ENCODE peak calls at places on chromosomes 16 and 17, in six cellular contexts. O, G, B, L, N and S are unnamed samples.

GRCh38 chr16:22192261-22193133 is 13.6 kb upstream of the EEF2K start:
- DNase-seq in L (peak; percentile 91), N (peak; percentile 92), G (peak; percentile 63), O (peak; percentile 98), B (peak; percentile 99), S (no peak)

GRCh38 chr17:61408151-61409041 is 8.8 kb downstream of the TBX2 start:
- DNase-seq in G (no peak), O (no peak), L (no peak), N (no peak), B (no peak), S (no peak)

GRCh38 chr17:16915752-16916556 is 56.0 kb downstream of the TNFRSF13B start:
- DNase-seq in B (peak; percentile 17), O (peak; percentile 32), L (no peak), G (no peak), N (peak; percentile 33), S (peak; percentile 68)

GRCh38 chr17:44137891-44138709 is 3.6 kb upstream of the HROB start:
- DNase-seq in B (peak; percentile 97), G (peak; percentile 67), O (peak; percentile 87), L (peak; percentile 90), N (peak; percentile 28), S (no peak)

GRCh38 chr17:9594065-9594464 is 17.6 kb downstream of the CFAP52 start:
- DNase-seq in L (no peak), B (no peak), G (no peak), O (no peak), N (no peak), S (no peak)

GRCh38 chr17:81026266-81027036 is 8.5 kb upstream of the BAIAP2 start:
- DNase-seq in G (no peak), O (no peak), N (no peak), L (no peak), B (no peak), S (no peak)

GRCh38 chr17:7403043-7403901 is 625 bp downstream of the TMEM256 start:
- DNase-seq in O (peak; percentile 79), G (no peak), L (peak; percentile 69), B (no peak), N (peak; percentile 59), S (no peak)

GRCh38 chr16:75074920-75075687 is 41.5 kb downstream of the LDHD start:
- DNase-seq in O (no peak), G (no peak), N (no peak), L (no peak), B (peak; percentile 56), S (peak; percentile 63)

GRCh38 chr16:80938035-80938927 is 68.4 kb downstream of the CMC2 start:
- DNase-seq in O (no peak), N (peak; percentile 47), L (peak; percentile 64), B (peak; percentile 98), G (peak; percentile 65), S (no peak)

GRCh38 chr16:50709061-50709695 is 15.8 kb downstream of the NOD2 start:
- DNase-seq in G (no peak), B (no peak), L (no peak), O (no peak), N (no peak), S (no peak)

GRCh38 chr17:59877965-59878364 is 14.8 kb downstream of the TUBD1 start:
- DNase-seq in O (no peak), B (no peak), G (no peak), L (no peak), N (no peak), S (no peak)

GRCh38 chr16:81602377-81602776 is 157.8 kb downstream of the CMIP start:
- DNase-seq in N (no peak), B (no peak), L (no peak), O (no peak), G (no peak), S (no peak)

GRCh38 chr17:46195939-46196338 is 2.7 kb upstream of the KANSL1 start:
- DNase-seq in N (no peak), L (no peak), B (no peak), O (no peak), G (no peak), S (no peak)

GRCh38 chr17:1972429-1973160 is 52.5 kb downstream of the RTN4RL1 start:
- DNase-seq in O (no peak), B (peak; percentile 13), N (no peak), G (no peak), L (no peak), S (no peak)

GRCh38 chr17:1627987-1628855 is at the start of gene SLC43A2:
- DNase-seq in N (peak; percentile 89), L (peak; percentile 75), B (peak; percentile 83), G (peak; percentile 81), O (peak; percentile 58), S (peak; percentile 96)

GRCh38 chr17:11853321-11854151 is 143.7 kb downstream of the ZNF18 start:
- DNase-seq in O (no peak), N (no peak), L (no peak), B (no peak), G (no peak), S (no peak)

GRCh38 chr17:4802228-4802627 is at the start of gene C17orf114:
- DNase-seq in G (no peak), N (no peak), B (no peak), L (no peak), O (no peak), S (no peak)

GRCh38 chr17:60164164-60164563 is 14.4 kb downstream of the CA4 start:
- DNase-seq in G (no peak), O (no peak), B (no peak), N (no peak), L (no peak), S (no peak)

GRCh38 chr16:8048433-8048832 is 541.9 kb downstream of the TMEM114 start:
- DNase-seq in G (no peak), O (no peak), L (no peak), B (no peak), N (no peak), S (no peak)

GRCh38 chr17:9072626-9073339 is 51.5 kb downstream of the NTN1 start:
- DNase-seq in L (peak; percentile 46), B (no peak), G (peak; percentile 81), O (no peak), N (no peak), S (no peak)

GRCh38 chr16:12158428-12158827 is 181.9 kb downstream of the SNX29 start:
- DNase-seq in O (no peak), G (no peak), B (no peak), N (no peak), L (no peak), S (no peak)

GRCh38 chr17:75096082-75096625 is 8.4 kb downstream of the SLC16A5 start:
- DNase-seq in O (peak; percentile 91), B (peak; percentile 88), L (no peak), G (peak; percentile 80), N (no peak), S (no peak)

GRCh38 chr16:30183236-30183960 is at the start of gene CORO1A:
- DNase-seq in O (peak; percentile 51), G (peak; percentile 77), B (peak; percentile 69), N (peak; percentile 89), L (peak; percentile 83), S (peak; percentile 69)
- TF ChIP-seq POLR2A in O (peak; percentile 75), G (peak; percentile 30), B (peak; percentile 54), N (no peak), L (peak; percentile 29), S (peak; percentile 85)

GRCh38 chr17:28320215-28321061 is 1.4 kb downstream of the TMEM97 start:
- DNase-seq in G (no peak), L (no peak), N (peak; percentile 11), B (no peak), O (no peak), S (no peak)

GRCh38 chr17:28315846-28316705 is 2.9 kb upstream of the TMEM97 start:
- DNase-seq in N (peak; percentile 12), L (no peak), O (no peak), B (no peak), G (no peak), S (no peak)

GRCh38 chr17:28317099-28317964 is 1.7 kb upstream of the TMEM97 start:
- DNase-seq in B (no peak), O (no peak), G (no peak), L (no peak), N (peak; percentile 20), S (no peak)

GRCh38 chr17:28317965-28318758 is 838 bp upstream of the TMEM97 start:
- DNase-seq in O (no peak), N (no peak), G (no peak), B (peak; percentile 6), L (no peak), S (peak; percentile 32)

DNA sequence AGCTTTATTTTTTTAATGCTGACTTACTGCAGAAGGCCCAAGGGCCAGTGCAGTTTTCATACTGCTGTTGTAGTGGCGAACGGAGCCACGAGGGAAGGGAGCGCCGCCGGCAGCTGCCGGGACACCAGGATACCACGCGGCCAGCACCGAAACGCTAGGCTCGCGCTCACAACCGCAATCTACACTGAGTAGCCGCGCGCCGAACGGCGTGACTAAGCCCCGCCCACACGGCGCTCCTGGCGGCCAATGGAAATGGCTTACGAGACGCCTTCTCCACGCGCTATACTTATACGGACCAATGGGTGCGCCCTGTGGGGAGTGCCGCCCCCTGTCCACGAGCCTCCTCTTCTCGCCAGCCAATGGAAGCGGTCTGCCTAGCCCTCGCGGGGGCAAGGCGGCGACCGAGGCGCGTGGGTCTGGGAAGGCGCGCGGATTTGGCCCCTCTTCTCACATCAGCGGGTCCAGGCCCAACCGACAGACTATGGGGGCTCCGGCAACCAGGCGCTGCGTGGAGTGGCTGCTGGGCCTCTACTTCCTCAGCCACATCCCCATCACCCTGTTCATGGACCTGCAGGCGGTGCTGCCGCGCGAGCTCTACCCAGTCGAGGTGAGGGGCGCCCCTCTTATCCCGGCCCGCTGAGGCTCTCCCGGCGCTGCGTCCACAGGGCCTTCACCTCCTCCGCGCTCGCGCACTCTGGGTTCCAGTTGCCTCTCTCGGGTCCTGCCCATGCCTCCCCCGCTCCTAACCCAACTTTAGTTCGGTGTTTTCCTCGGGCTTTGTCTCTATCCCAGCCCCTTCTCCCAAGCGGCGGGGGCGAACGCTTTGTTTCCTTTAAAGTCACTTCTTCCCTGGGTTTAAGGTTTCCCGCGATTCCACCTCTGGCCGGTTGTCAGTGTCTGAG is at the start of gene TMEM97:
- DNase-seq in N (peak; percentile 99), O (peak; percentile 95), L (peak; percentile 95), G (peak; percentile 96), B (peak; percentile 98), S (peak; percentile 94)
- TF ChIP-seq POLR2A in N (peak; percentile 21), O (peak; percentile 88), L (no peak), G (peak; percentile 45), B (peak; percentile 47), S (peak; percentile 84)

DNA sequence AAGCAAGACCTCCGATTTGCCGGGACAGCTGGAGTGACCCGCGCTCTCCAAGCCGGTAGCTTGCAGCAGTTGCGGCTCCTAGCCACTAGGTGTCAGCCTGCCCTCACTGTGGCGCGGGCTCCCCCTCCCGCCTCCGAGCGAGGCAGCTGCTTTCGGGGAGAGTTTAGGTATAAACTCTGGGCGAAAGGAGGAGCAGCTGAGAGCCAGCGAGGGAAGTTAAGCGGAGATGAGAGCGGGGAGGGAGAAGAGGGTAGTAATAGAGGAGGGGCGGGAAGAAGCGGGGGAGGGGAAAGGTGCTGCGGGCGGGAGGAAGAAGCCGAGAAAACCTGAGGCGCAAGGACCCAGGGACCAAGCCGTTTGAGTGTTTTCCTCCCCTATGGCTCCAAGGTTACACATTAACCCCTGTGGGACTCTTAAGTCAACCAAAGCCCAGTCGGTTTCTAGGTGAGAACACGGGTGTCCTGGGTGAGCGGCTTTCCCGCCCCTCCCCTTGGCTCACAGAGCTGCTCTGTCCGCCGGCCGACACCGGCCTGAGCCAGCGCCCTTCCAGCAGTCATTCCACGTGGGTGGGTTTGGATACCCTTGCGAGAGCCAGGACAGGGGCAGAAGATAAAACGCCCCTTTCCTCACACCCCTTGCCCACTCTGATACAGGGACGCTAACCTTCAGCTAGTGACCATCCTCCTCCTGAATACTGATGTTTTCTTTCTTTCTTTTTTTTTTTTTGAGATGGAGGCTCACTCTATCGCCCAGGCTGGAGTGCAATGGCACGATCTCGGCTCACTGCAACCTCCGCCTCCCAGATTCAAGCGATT is 1.1 kb upstream of the TLCD1 start:
- DNase-seq in B (peak; percentile 95), L (peak; percentile 94), G (peak; percentile 94), O (peak; percentile 96), N (peak; percentile 94), S (peak; percentile 80)
- TF ChIP-seq POLR2A in B (no peak), L (peak; percentile 28), G (no peak), O (peak; percentile 84), N (no peak), S (no peak)

GRCh38 chr17:41932821-41933389 is 2.5 kb downstream of the ODAD4 start:
- DNase-seq in N (no peak), G (no peak), B (no peak), O (no peak), L (no peak), S (no peak)
- TF ChIP-seq POLR2A in N (no peak), G (no peak), B (no peak), O (no peak), L (no peak), S (no peak)